ENCODE peak calls at places on chromosomes 11 and 22, in nine cellular contexts. O, E, R, X, W, Q, U, L and P are unnamed samples.

GRCh38 chr11:66701432-66702240 is 23.9 kb upstream of the RBM4B start:
- DNase-seq in O (no peak), E (peak; percentile 66), R (no peak), X (peak; percentile 48), W (no peak), Q (peak; percentile 77), U (no peak), L (no peak), P (no peak)

GRCh38 chr22:19289475-19290161 is 1.9 kb downstream of the CLTCL1 start:
- DNase-seq in O (no peak), E (no peak), R (no peak), X (no peak), W (no peak), Q (peak; percentile 43), U (no peak), L (no peak), P (no peak)

GRCh38 chr11:133157180-133157579 is 375.1 kb downstream of the OPCML start:
- DNase-seq in O (peak; percentile 80), E (no peak), R (no peak), X (no peak), W (peak; percentile 34), Q (no peak), U (no peak), L (no peak), P (no peak)

GRCh38 chr11:69321877-69322350 is 28.0 kb downstream of the MYEOV start:
- DNase-seq in O (no peak), E (no peak), R (peak; percentile 77), X (no peak), W (no peak), Q (no peak), U (no peak), L (no peak), P (peak; percentile 39)

GRCh38 chr22:42313804-42314581 is 43.5 kb upstream of the TCF20 start:
- DNase-seq in O (peak; percentile 89), E (peak; percentile 95), R (peak; percentile 15), X (peak; percentile 79), W (peak; percentile 77), Q (peak; percentile 46), U (peak; percentile 46), L (peak; percentile 60), P (peak; percentile 75)

GRCh38 chr11:126332221-126332711 is 23.2 kb upstream of the ST3GAL4 start:
- DNase-seq in O (no peak), E (no peak), R (peak; percentile 21), X (no peak), W (peak; percentile 57), Q (no peak), U (no peak), L (no peak), P (no peak)

GRCh38 chr11:124791626-124792341 is 8.4 kb downstream of the MSANTD2 start:
- DNase-seq in O (no peak), E (no peak), R (no peak), X (no peak), W (no peak), Q (no peak), U (no peak), L (no peak), P (no peak)

GRCh38 chr11:1888811-1889526 is 2.7 kb downstream of the PRR33 start:
- DNase-seq in O (no peak), E (no peak), R (no peak), X (peak; percentile 42), W (peak; percentile 29), Q (no peak), U (no peak), L (no peak), P (no peak)

GRCh38 chr11:123560001-123560400 is 94.4 kb downstream of the SCN3B start:
- DNase-seq in O (peak; percentile 62), E (no peak), R (no peak), X (peak; percentile 46), W (peak; percentile 72), Q (no peak), U (no peak), L (no peak), P (peak; percentile 78)

GRCh38 chr11:76253416-76253815 is 47.1 kb upstream of the WNT11 start:
- DNase-seq in O (no peak), E (no peak), R (no peak), X (no peak), W (no peak), Q (no peak), U (no peak), L (no peak), P (no peak)

GRCh38 chr22:32646476-32646875 is 155.0 kb upstream of the TIMP3 start:
- DNase-seq in O (no peak), E (no peak), R (no peak), X (no peak), W (no peak), Q (no peak), U (no peak), L (no peak), P (no peak)
- TF ChIP-seq POLR2AphosphoS5 in O (no peak), E (no peak), R (no peak), X (no peak), W (no peak), Q (no peak), U (no peak), L (no peak), P (no peak)

GRCh38 chr11:3799883-3800282 is 2.5 kb upstream of the NUP98 start:
- DNase-seq in O (no peak), E (no peak), R (no peak), X (no peak), W (no peak), Q (no peak), U (no peak), L (no peak), P (no peak)
- TF ChIP-seq POLR2AphosphoS5 in O (no peak), E (no peak), R (no peak), X (no peak), W (no peak), Q (no peak), U (no peak), L (no peak), P (no peak)

GRCh38 chr11:73185680-73186293 is 32.3 kb upstream of the P2RY2 start:
- DNase-seq in O (no peak), E (no peak), R (peak; percentile 57), X (peak; percentile 23), W (no peak), Q (no peak), U (no peak), L (no peak), P (peak; percentile 49)
- TF ChIP-seq POLR2AphosphoS5 in O (no peak), E (no peak), R (peak; percentile 93), X (no peak), W (no peak), Q (no peak), U (no peak), L (no peak), P (no peak)

GRCh38 chr22:36977947-36978660 is 41.1 kb downstream of the TST start:
- DNase-seq in O (peak; percentile 92), E (peak; percentile 72), R (peak; percentile 75), X (peak; percentile 92), W (peak; percentile 96), Q (peak; percentile 85), U (peak; percentile 57), L (peak; percentile 89), P (peak; percentile 96)
- TF ChIP-seq POLR2AphosphoS5 in O (peak; percentile 45), E (no peak), R (no peak), X (peak; percentile 90), W (no peak), Q (no peak), U (no peak), L (peak; percentile 91), P (no peak)

GRCh38 chr11:469684-470667 is 19.9 kb downstream of the PTDSS2 start:
- DNase-seq in O (no peak), E (peak; percentile 83), R (peak; percentile 90), X (peak; percentile 63), W (peak; percentile 35), Q (no peak), U (no peak), L (peak; percentile 82), P (peak; percentile 89)
- TF ChIP-seq POLR2AphosphoS5 in O (no peak), E (peak; percentile 71), R (peak; percentile 40), X (peak; percentile 63), W (no peak), Q (no peak), U (peak; percentile 48), L (peak; percentile 92), P (peak; percentile 32)